ENCODE peak calls at places on chromosomes 13 and 19, in four cellular contexts. B is CD8-positive, alpha-beta T cell; U is endothelial cell; M is upper lobe of right lung. Y is an unnamed sample.

GRCh38 chr19:18408053-18408476 is 10.6 kb upstream of the LRRC25 start:
- DNase-seq in M (peak; percentile 80), B (no peak), U (peak; percentile 62), Y (peak; percentile 75)

GRCh38 chr13:51838235-51838846 is 6.6 kb downstream of the TMEM272 start:
- DNase-seq in B (no peak), M (no peak), U (no peak), Y (no peak)

GRCh38 chr19:41457241-41457640 is 14.3 kb downstream of the ERICH4 start:
- DNase-seq in U (no peak), M (no peak), B (no peak), Y (no peak)

GRCh38 chr19:32464279-32464678 is 58.7 kb downstream of the DPY19L3 start:
- DNase-seq in M (no peak), U (no peak), B (no peak), Y (no peak)

GRCh38 chr13:27016871-27017270 is 154.7 kb downstream of the USP12 start:
- DNase-seq in U (no peak), M (no peak), B (no peak), Y (no peak)

GRCh38 chr19:30061557-30062330 is 119.7 kb downstream of the URI1 start:
- DNase-seq in U (no peak), B (no peak), M (no peak), Y (no peak)

GRCh38 chr19:31002852-31003251 is 346.4 kb downstream of the TSHZ3 start:
- DNase-seq in B (no peak), M (no peak), U (no peak), Y (no peak)

GRCh38 chr13:93450226-93450625 is 223.6 kb downstream of the GPC6 start:
- DNase-seq in M (no peak), B (no peak), U (no peak), Y (no peak)

GRCh38 chr19:41882568-41883462 is at the start of gene ARHGEF1:
- DNase-seq in M (peak; percentile 92), U (peak; percentile 67), B (no peak), Y (peak; percentile 83)

GRCh38 chr19:44644391-44645016 is 794 bp downstream of the PVR start:
- DNase-seq in M (peak; percentile 68), U (peak; percentile 21), B (no peak), Y (peak; percentile 43)

GRCh38 chr13:106612688-106613087 is 44.8 kb upstream of the ARGLU1 start:
- DNase-seq in U (no peak), B (no peak), M (peak; percentile 66), Y (peak; percentile 65)

GRCh38 chr19:3803986-3804385 is 17.8 kb upstream of the MATK start:
- DNase-seq in B (no peak), M (no peak), U (no peak), Y (no peak)

GRCh38 chr19:21786931-21787330 is 19.6 kb upstream of the ZNF100 start:
- DNase-seq in U (no peak), M (no peak), B (no peak), Y (no peak)

GRCh38 chr19:50567052-50567841 is 988 bp downstream of the LRRC4B start:
- DNase-seq in M (no peak), U (no peak), B (no peak), Y (no peak)

GRCh38 chr13:39767791-39768564 is 112.5 kb downstream of the COG6 start:
- DNase-seq in B (no peak), M (no peak), U (no peak), Y (no peak)

GRCh38 chr19:40650749-40651305 is 39.6 kb downstream of the NUMBL start:
- DNase-seq in M (no peak), B (no peak), U (no peak), Y (no peak)

GRCh38 chr19:51127755-51128154 is 3.0 kb downstream of the SIGLEC9 start:
- DNase-seq in B (no peak), U (no peak), M (peak; percentile 67), Y (no peak)

GRCh38 chr13:110306340-110306959 is 507 bp downstream of the COL4A1 start:
- DNase-seq in B (no peak), M (no peak), U (no peak), Y (no peak)

GRCh38 chr19:49910179-49910578 is 13.5 kb upstream of the IL4I1 start:
- DNase-seq in B (no peak), U (no peak), M (no peak), Y (no peak)

GRCh38 chr13:46041335-46041934 is 11.1 kb downstream of the ZC3H13 start:
- DNase-seq in U (no peak), B (no peak), M (no peak), Y (no peak)

GRCh38 chr19:45115809-45116615 is 23.0 kb downstream of the PPP1R37 start:
- DNase-seq in B (no peak), U (no peak), M (no peak), Y (no peak)

GRCh38 chr19:39211731-39212376 is 7.8 kb upstream of the SYCN start:
- DNase-seq in M (no peak), U (no peak), B (no peak), Y (no peak)

GRCh38 chr13:62687727-62688126 is 1272.1 kb upstream of the PCDH20 start:
- DNase-seq in B (no peak), U (no peak), M (no peak), Y (no peak)

GRCh38 chr13:62234780-62235530 is 819.3 kb upstream of the PCDH20 start:
- DNase-seq in U (no peak), M (no peak), B (no peak), Y (no peak)

GRCh38 chr13:41942462-41943094 is 18.3 kb downstream of the VWA8 start:
- DNase-seq in B (no peak), U (peak; percentile 28), M (no peak), Y (no peak)

GRCh38 chr19:44807162-44807561 is 1.7 kb upstream of the BCAM start:
- DNase-seq in M (peak; percentile 73), B (no peak), U (no peak), Y (peak; percentile 57)

GRCh38 chr19:16661480-16662034 is 618 bp downstream of the TMEM38A start:
- DNase-seq in U (no peak), M (peak; percentile 67), B (no peak), Y (peak; percentile 61)

GRCh38 chr13:40644838-40645620 is 21.4 kb downstream of the FOXO1 start:
- DNase-seq in U (no peak), M (no peak), B (no peak), Y (no peak)

GRCh38 chr19:3383121-3383722 is 16.8 kb downstream of the NFIC start:
- DNase-seq in B (no peak), M (no peak), U (no peak), Y (no peak)

GRCh38 chr19:56189785-56190184 is 7.8 kb downstream of the ZSCAN5B start:
- DNase-seq in M (no peak), B (no peak), U (no peak), Y (no peak)

GRCh38 chr13:31530883-31531282 is 208.4 kb upstream of the RXFP2 start:
- DNase-seq in U (no peak), B (no peak), M (no peak), Y (no peak)

GRCh38 chr13:110097013-110097412 is 209.9 kb downstream of the COL4A1 start:
- DNase-seq in B (no peak), U (no peak), M (no peak), Y (no peak)

GRCh38 chr19:18156841-18157464 is 4.0 kb downstream of the PIK3R2 start:
- DNase-seq in M (peak; percentile 95), B (no peak), U (no peak), Y (peak; percentile 92)

GRCh38 chr13:42136518-42136917 is 88.1 kb downstream of the DGKH start:
- DNase-seq in U (no peak), B (no peak), M (no peak), Y (no peak)

GRCh38 chr19:19098703-19099632 is 35.2 kb downstream of the SLC25A42 start:
- DNase-seq in M (peak; percentile 71), B (no peak), U (no peak), Y (no peak)

GRCh38 chr13:59747529-59747928 is 416.2 kb downstream of the DIAPH3 start:
- DNase-seq in U (no peak), M (no peak), B (no peak), Y (no peak)

GRCh38 chr13:102650444-102650843 is 44.4 kb downstream of the METTL21C start:
- DNase-seq in M (no peak), B (no peak), U (no peak), Y (no peak)

GRCh38 chr19:23698711-23699520 is 11.9 kb upstream of the ZNF675 start:
- DNase-seq in M (no peak), B (no peak), U (no peak), Y (no peak)

GRCh38 chr13:36418022-36418805 is 14.1 kb upstream of the CCNA1 start:
- DNase-seq in U (no peak), M (no peak), B (no peak), Y (no peak)